ENCODE peak calls at places on chromosomes 3 and 15, in five cellular contexts. One of them, this sample, is unnamed.

GRCh38 chr3:119318871-119319270 is 24.7 kb downstream of the ARHGAP31 start:
- DNase-seq in glutamatergic neuron: no peak
- DNase-seq in body of pancreas: no peak
- DNase-seq in effector CD8-positive, alpha-beta T cell: no peak
- DNase-seq in fibroblast of villous mesenchyme: peak; percentile 93
- DNase-seq in this sample: no peak

GRCh38 chr15:48559270-48559669 is 86.2 kb downstream of the FBN1 start:
- DNase-seq in fibroblast of villous mesenchyme: peak; percentile 82
- DNase-seq in effector CD8-positive, alpha-beta T cell: no peak
- DNase-seq in body of pancreas: no peak
- DNase-seq in glutamatergic neuron: no peak
- DNase-seq in this sample: no peak

GRCh38 chr3:177141471-177141870 is 55.8 kb downstream of the TBL1XR1 start:
- DNase-seq in glutamatergic neuron: no peak
- DNase-seq in fibroblast of villous mesenchyme: peak; percentile 50
- DNase-seq in effector CD8-positive, alpha-beta T cell: no peak
- DNase-seq in body of pancreas: no peak
- DNase-seq in this sample: no peak

GRCh38 chr15:68204776-68205557 is at the start of gene CALML4:
- DNase-seq in glutamatergic neuron: no peak
- DNase-seq in body of pancreas: peak; percentile 94
- DNase-seq in effector CD8-positive, alpha-beta T cell: no peak
- DNase-seq in fibroblast of villous mesenchyme: peak; percentile 30
- DNase-seq in this sample: no peak

GRCh38 chr3:196951371-196951770 is 9.0 kb upstream of the NCBP2 start:
- DNase-seq in glutamatergic neuron: no peak
- DNase-seq in body of pancreas: no peak
- DNase-seq in fibroblast of villous mesenchyme: no peak
- DNase-seq in effector CD8-positive, alpha-beta T cell: no peak
- DNase-seq in this sample: no peak

GRCh38 chr15:79682285-79682684 is 214.5 kb downstream of the MTHFS start:
- DNase-seq in effector CD8-positive, alpha-beta T cell: no peak
- DNase-seq in glutamatergic neuron: no peak
- DNase-seq in body of pancreas: peak; percentile 13
- DNase-seq in fibroblast of villous mesenchyme: peak; percentile 69
- DNase-seq in this sample: no peak

GRCh38 chr3:161305095-161305991 is 66.0 kb downstream of the SPTSSB start:
- DNase-seq in effector CD8-positive, alpha-beta T cell: no peak
- DNase-seq in fibroblast of villous mesenchyme: peak; percentile 14
- DNase-seq in body of pancreas: no peak
- DNase-seq in glutamatergic neuron: no peak
- DNase-seq in this sample: no peak

GRCh38 chr3:151008699-151009098 is 36.2 kb upstream of the CLRN1 start:
- DNase-seq in body of pancreas: no peak
- DNase-seq in fibroblast of villous mesenchyme: peak; percentile 62
- DNase-seq in glutamatergic neuron: no peak
- DNase-seq in effector CD8-positive, alpha-beta T cell: no peak
- DNase-seq in this sample: no peak

GRCh38 chr3:101611023-101611422 is 37.0 kb downstream of the PCNP start:
- DNase-seq in fibroblast of villous mesenchyme: no peak
- DNase-seq in glutamatergic neuron: no peak
- DNase-seq in body of pancreas: no peak
- DNase-seq in effector CD8-positive, alpha-beta T cell: no peak
- DNase-seq in this sample: no peak

GRCh38 chr3:64214697-64215018 is 10.6 kb downstream of the PRICKLE2 start:
- DNase-seq in fibroblast of villous mesenchyme: peak; percentile 93
- DNase-seq in body of pancreas: no peak
- DNase-seq in effector CD8-positive, alpha-beta T cell: no peak
- DNase-seq in glutamatergic neuron: no peak
- DNase-seq in this sample: no peak

GRCh38 chr3:86245360-86245759 is 745.6 kb downstream of the VGLL3 start:
- DNase-seq in body of pancreas: no peak
- DNase-seq in glutamatergic neuron: no peak
- DNase-seq in fibroblast of villous mesenchyme: no peak
- DNase-seq in effector CD8-positive, alpha-beta T cell: no peak
- DNase-seq in this sample: no peak

GRCh38 chr15:39232512-39232911 is 348.4 kb upstream of the THBS1 start:
- DNase-seq in fibroblast of villous mesenchyme: peak; percentile 50
- DNase-seq in glutamatergic neuron: peak; percentile 18
- DNase-seq in effector CD8-positive, alpha-beta T cell: no peak
- DNase-seq in body of pancreas: no peak
- DNase-seq in this sample: no peak

GRCh38 chr3:151016421-151016820 is 43.9 kb upstream of the CLRN1 start:
- DNase-seq in body of pancreas: no peak
- DNase-seq in effector CD8-positive, alpha-beta T cell: no peak
- DNase-seq in fibroblast of villous mesenchyme: no peak
- DNase-seq in glutamatergic neuron: no peak
- DNase-seq in this sample: no peak

GRCh38 chr3:46867550-46867898 is 4.3 kb upstream of the MYL3 start:
- DNase-seq in glutamatergic neuron: no peak
- DNase-seq in effector CD8-positive, alpha-beta T cell: no peak
- DNase-seq in body of pancreas: peak; percentile 84
- DNase-seq in fibroblast of villous mesenchyme: peak; percentile 32
- DNase-seq in this sample: no peak

This sample was measured in neural crest cell.